ENCODE peak calls at places on chromosomes 2 and 18, in ten cellular contexts. Q is Panc1, X is AG04449, O is osteocyte, Z is PC-9, H is spleen, V is pancreas, J is mesothelial cell of epicardium, Y is upper lobe of right lung, E is cardiac fibroblast. D is an unnamed sample.

GRCh38 chr2:196951973-196952372 is 25.5 kb upstream of the PGAP1 start:
- DNase-seq in Q (no peak), X (no peak), O (no peak), Z (no peak), H (no peak), V (no peak), J (no peak), Y (no peak), E (no peak), D (no peak)

GRCh38 chr2:221818569-221818968 is 246.5 kb upstream of the EPHA4 start:
- DNase-seq in Q (no peak), X (no peak), O (no peak), Z (peak; percentile 53), H (no peak), V (no peak), J (no peak), Y (no peak), E (no peak), D (no peak)

GRCh38 chr2:7191927-7192326 is 274.7 kb downstream of the RNF144A start:
- DNase-seq in Q (no peak), X (peak; percentile 93), O (no peak), Z (no peak), H (no peak), V (no peak), J (peak; percentile 43), Y (no peak), E (peak; percentile 77), D (no peak)

GRCh38 chr18:79275461-79275860 is 120.3 kb upstream of the NFATC1 start:
- DNase-seq in Q (no peak), X (no peak), O (no peak), Z (no peak), H (no peak), V (no peak), J (no peak), Y (no peak), E (peak; percentile 7), D (no peak)

GRCh38 chr2:84880645-84881521 is at the start of gene TRABD2A:
- DNase-seq in Q (no peak), X (no peak), O (no peak), Z (no peak), H (peak; percentile 91), V (peak; percentile 68), J (no peak), Y (peak; percentile 75), E (no peak), D (peak; percentile 37)

GRCh38 chr2:88261725-88262124 is 91.6 kb downstream of the THNSL2 start:
- DNase-seq in Q (no peak), X (no peak), O (no peak), Z (no peak), H (no peak), V (no peak), J (no peak), Y (no peak), E (no peak), D (no peak)

GRCh38 chr2:61878756-61879155 is 9.7 kb downstream of the CCT4 start:
- DNase-seq in Q (no peak), X (no peak), O (no peak), Z (no peak), H (no peak), V (no peak), J (no peak), Y (no peak), E (no peak), D (no peak)

GRCh38 chr2:206230060-206230890 is 44.2 kb upstream of the ZDBF2 start:
- DNase-seq in Q (no peak), X (no peak), O (peak; percentile 85), Z (no peak), H (no peak), V (no peak), J (no peak), Y (no peak), E (peak; percentile 8), D (no peak)

GRCh38 chr2:9914384-9915065 is 37.0 kb upstream of the GRHL1 start:
- DNase-seq in Q (peak; percentile 82), X (no peak), O (no peak), Z (peak; percentile 53), H (no peak), V (no peak), J (no peak), Y (no peak), E (peak; percentile 53), D (no peak)

GRCh38 chr2:229342376-229342775 is 71.3 kb upstream of the PID1 start:
- DNase-seq in Q (peak; percentile 5), X (no peak), O (no peak), Z (peak; percentile 45), H (no peak), V (no peak), J (no peak), Y (peak; percentile 76), E (peak; percentile 51), D (peak; percentile 70)

GRCh38 chr2:217821536-217822147 is 181.2 kb downstream of the TNS1 start:
- DNase-seq in Q (no peak), X (no peak), O (no peak), Z (no peak), H (no peak), V (peak; percentile 62), J (no peak), Y (no peak), E (no peak), D (no peak)

GRCh38 chr2:28612131-28612812 is 116.4 kb downstream of the PLB1 start:
- DNase-seq in Q (no peak), X (no peak), O (no peak), Z (no peak), H (peak; percentile 57), V (no peak), J (no peak), Y (no peak), E (no peak), D (no peak)

GRCh38 chr2:40412456-40412855 is 39.4 kb downstream of the SLC8A1 start:
- DNase-seq in Q (no peak), X (no peak), O (no peak), Z (no peak), H (no peak), V (no peak), J (no peak), Y (no peak), E (no peak), D (no peak)

GRCh38 chr18:21897811-21898210 is 157.2 kb downstream of the MIB1 start:
- DNase-seq in Q (peak; percentile 39), X (no peak), O (no peak), Z (peak; percentile 24), H (no peak), V (no peak), J (no peak), Y (no peak), E (peak; percentile 63), D (peak; percentile 72)

GRCh38 chr2:236658974-236659757 is 89.5 kb downstream of the ACKR3 start:
- DNase-seq in Q (no peak), X (no peak), O (peak; percentile 49), Z (no peak), H (no peak), V (no peak), J (no peak), Y (no peak), E (no peak), D (no peak)

GRCh38 chr2:235468978-235469694 is 24.7 kb upstream of the AGAP1 start:
- DNase-seq in Q (peak; percentile 88), X (peak; percentile 50), O (no peak), Z (peak; percentile 63), H (no peak), V (no peak), J (no peak), Y (no peak), E (peak; percentile 79), D (no peak)

GRCh38 chr2:168348076-168348475 is 100.7 kb upstream of the STK39 start:
- DNase-seq in Q (no peak), X (no peak), O (no peak), Z (no peak), H (no peak), V (no peak), J (no peak), Y (no peak), E (peak; percentile 60), D (peak; percentile 44)

GRCh38 chr18:64276736-64277135 is 127.8 kb upstream of the LINC00305 start:
- DNase-seq in Q (no peak), X (no peak), O (no peak), Z (no peak), H (no peak), V (no peak), J (no peak), Y (no peak), E (peak; percentile 26), D (peak; percentile 27)

DNA sequence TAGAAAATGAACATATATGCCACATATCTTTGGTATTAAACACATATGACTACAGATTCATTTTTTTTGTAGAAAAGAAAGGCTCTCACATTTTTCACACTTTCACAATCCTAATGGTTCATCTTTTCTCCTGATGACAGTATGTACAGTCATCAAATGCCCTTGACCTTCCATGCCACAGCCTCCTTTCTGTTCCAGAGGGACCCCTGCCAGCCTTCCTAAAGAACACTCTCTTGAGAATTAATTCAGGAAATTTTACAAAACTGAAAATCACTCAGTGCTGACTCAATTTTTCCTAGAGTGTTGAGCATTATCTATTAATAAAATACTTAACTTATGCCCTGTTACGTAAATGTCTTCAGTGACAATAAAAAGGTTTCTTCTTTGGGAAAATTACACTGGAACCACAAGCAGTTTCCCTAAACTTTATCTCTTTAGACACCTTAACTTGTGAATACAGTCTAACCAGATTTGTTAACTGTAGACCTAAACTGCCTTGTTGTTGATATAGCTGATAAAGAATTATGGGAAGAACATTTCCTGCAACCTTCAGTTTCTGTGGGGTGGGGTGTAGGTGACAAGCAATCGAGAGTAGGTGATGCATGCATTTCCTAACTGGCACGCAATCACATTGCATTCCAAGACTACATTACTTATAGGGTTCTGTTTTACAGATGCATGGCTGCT is 15.3 kb upstream of the ACOXL start:
- DNase-seq in Q (no peak), X (no peak), O (no peak), Z (no peak), H (no peak), V (no peak), J (no peak), Y (no peak), E (peak; percentile 75), D (no peak)
- TF ChIP-seq CTCF in Q (no peak), X (no peak), O (no peak), Z (no peak), H (no peak), V (no peak), J (no peak), Y (no peak), E (no peak), D (no peak)

GRCh38 chr2:127418300-127419111 is at the start of gene PROC:
- DNase-seq in Q (no peak), X (no peak), O (no peak), Z (no peak), H (no peak), V (peak; percentile 30), J (no peak), Y (peak; percentile 46), E (no peak), D (no peak)
- TF ChIP-seq CTCF in Q (no peak), X (no peak), O (no peak), Z (no peak), H (no peak), V (no peak), J (no peak), Y (no peak), E (no peak), D (no peak)

GRCh38 chr2:209371407-209371806 is 52.4 kb upstream of the MAP2 start:
- DNase-seq in Q (no peak), X (no peak), O (no peak), Z (no peak), H (no peak), V (no peak), J (no peak), Y (no peak), E (no peak), D (no peak)
- TF ChIP-seq CTCF in Q (no peak), X (no peak), O (no peak), Z (no peak), H (no peak), V (no peak), J (no peak), Y (no peak), E (no peak), D (no peak)

GRCh38 chr2:219500135-219500534 is 1.4 kb downstream of the GMPPA start:
- DNase-seq in Q (no peak), X (no peak), O (no peak), Z (no peak), H (no peak), V (no peak), J (no peak), Y (no peak), E (no peak), D (no peak)
- TF ChIP-seq CTCF in Q (no peak), X (peak; percentile 44), O (peak; percentile 40), Z (peak; percentile 42), H (no peak), V (no peak), J (no peak), Y (no peak), E (peak; percentile 30), D (no peak)